ENCODE peak calls at places on chromosomes 5 and 9, in five cellular contexts. G is mesenchymal stem cell, V is fibroblast of lung, D is tibial artery, Z is psoas muscle. Q is an unnamed sample.
A peak's percentile ranks its signal among the peaks of the same experiment; 100 is the strongest.

GRCh38 chr9:78860806-78861475 is 564.0 kb downstream of the PSAT1 start:
- DNase-seq in Z (no peak), V (peak; percentile 67), G (no peak), D (no peak), Q (no peak)

GRCh38 chr5:67211926-67212325 is 15.3 kb upstream of the CD180 start:
- DNase-seq in G (peak; percentile 81), V (peak; percentile 71), D (no peak), Z (no peak), Q (no peak)

GRCh38 chr5:105573575-105573974 is 2011.0 kb upstream of the NUDT12 start:
- DNase-seq in G (peak; percentile 11), D (no peak), Z (no peak), V (no peak), Q (no peak)

GRCh38 chr5:94376672-94377345 is 241.6 kb downstream of the KIAA0825 start:
- DNase-seq in G (no peak), Z (no peak), V (no peak), D (no peak), Q (no peak)

GRCh38 chr5:87300744-87301143 is 33.1 kb downstream of the RASA1 start:
- DNase-seq in G (peak; percentile 94), V (peak; percentile 84), D (no peak), Z (no peak), Q (no peak)

GRCh38 chr5:124810420-124810819 is 64.0 kb upstream of the ZNF608 start:
- DNase-seq in D (no peak), G (no peak), V (no peak), Z (no peak), Q (no peak)

GRCh38 chr5:71873202-71873601 is 154.1 kb downstream of the CARTPT start:
- DNase-seq in V (no peak), D (no peak), G (no peak), Z (no peak), Q (no peak)

GRCh38 chr5:66367814-66368541 is 223.9 kb downstream of the SREK1 start:
- DNase-seq in D (no peak), V (no peak), Z (no peak), G (no peak), Q (no peak)

GRCh38 chr5:167797933-167798332 is 493.5 kb upstream of the WWC1 start:
- DNase-seq in D (no peak), G (peak; percentile 14), V (no peak), Z (no peak), Q (no peak)

GRCh38 chr5:1016036-1016435 is 7.4 kb downstream of the NKD2 start:
- DNase-seq in D (no peak), Z (peak; percentile 12), G (no peak), V (no peak), Q (peak; percentile 62)

GRCh38 chr5:17448877-17449276 is 49.2 kb upstream of the TAF11L2 start:
- DNase-seq in D (no peak), G (peak; percentile 2), V (no peak), Z (no peak), Q (no peak)

GRCh38 chr5:178831049-178831448 is 28.7 kb upstream of the ZNF354B start:
- DNase-seq in V (no peak), G (no peak), Z (no peak), D (no peak), Q (no peak)

GRCh38 chr5:175590471-175590881 is 67.4 kb upstream of the HRH2 start:
- DNase-seq in V (peak; percentile 3), G (peak; percentile 92), Z (no peak), D (no peak), Q (no peak)

GRCh38 chr5:165029471-165029870 is 1524.1 kb downstream of the MAT2B start:
- DNase-seq in G (peak; percentile 75), Z (no peak), D (peak; percentile 30), V (peak; percentile 38), Q (no peak)

GRCh38 chr5:13831236-13831810 is 113.2 kb downstream of the DNAH5 start:
- DNase-seq in Z (no peak), D (no peak), G (peak; percentile 26), V (no peak), Q (no peak)

GRCh38 chr9:120571443-120572257 is 8.3 kb downstream of the CDK5RAP2 start:
- DNase-seq in V (peak; percentile 83), Z (peak; percentile 68), D (peak; percentile 34), G (no peak), Q (peak; percentile 87)

GRCh38 chr9:2810424-2811075 is 33.3 kb downstream of the PUM3 start:
- DNase-seq in D (no peak), G (peak; percentile 30), V (no peak), Z (no peak), Q (no peak)

GRCh38 chr5:141994737-141995136 is 18.1 kb downstream of the GNPDA1 start:
- DNase-seq in G (no peak), Z (no peak), D (no peak), V (no peak), Q (no peak)

GRCh38 chr5:132779961-132780360 is 2.9 kb upstream of the SEPTIN8 start:
- DNase-seq in D (no peak), G (no peak), Z (no peak), V (no peak), Q (no peak)

GRCh38 chr5:53249529-53249928 is 140.0 kb upstream of the MOCS2 start:
- DNase-seq in V (peak; percentile 96), D (peak; percentile 25), Z (peak; percentile 13), G (peak; percentile 87), Q (peak; percentile 78)

GRCh38 chr5:149240354-149240998 is 31.2 kb upstream of the AFAP1L1 start:
- DNase-seq in D (no peak), Z (no peak), G (no peak), V (no peak), Q (peak; percentile 77)

GRCh38 chr5:170200876-170201275 is 31.9 kb upstream of the C5orf58 start:
- DNase-seq in Z (no peak), D (no peak), V (no peak), G (no peak), Q (no peak)

GRCh38 chr5:175689147-175689991 is 31.5 kb downstream of the HRH2 start:
- DNase-seq in D (peak; percentile 78), G (no peak), V (no peak), Z (peak; percentile 58), Q (peak; percentile 81)

GRCh38 chr9:113579270-113580040 is 115.9 kb downstream of the RGS3 start:
- DNase-seq in Z (no peak), G (peak; percentile 71), D (peak; percentile 63), V (no peak), Q (no peak)

GRCh38 chr5:179225387-179225786 is 119.9 kb downstream of the ADAMTS2 start:
- DNase-seq in V (no peak), G (no peak), Z (no peak), D (no peak), Q (peak; percentile 64)

GRCh38 chr5:142170254-142170953 is 61.8 kb downstream of the NDFIP1 start:
- DNase-seq in V (no peak), D (no peak), Z (no peak), G (no peak), Q (no peak)

GRCh38 chr5:77101298-77101697 is 14.2 kb upstream of the ZBED3 start:
- DNase-seq in Z (no peak), D (no peak), V (peak; percentile 44), G (no peak), Q (no peak)
- H3K27ac ChIP-seq in Z (no peak overlapping the region), D (no peak overlapping the region), V (no peak overlapping the region), G (no peak overlapping the region), Q (no peak overlapping the region)

DNA sequence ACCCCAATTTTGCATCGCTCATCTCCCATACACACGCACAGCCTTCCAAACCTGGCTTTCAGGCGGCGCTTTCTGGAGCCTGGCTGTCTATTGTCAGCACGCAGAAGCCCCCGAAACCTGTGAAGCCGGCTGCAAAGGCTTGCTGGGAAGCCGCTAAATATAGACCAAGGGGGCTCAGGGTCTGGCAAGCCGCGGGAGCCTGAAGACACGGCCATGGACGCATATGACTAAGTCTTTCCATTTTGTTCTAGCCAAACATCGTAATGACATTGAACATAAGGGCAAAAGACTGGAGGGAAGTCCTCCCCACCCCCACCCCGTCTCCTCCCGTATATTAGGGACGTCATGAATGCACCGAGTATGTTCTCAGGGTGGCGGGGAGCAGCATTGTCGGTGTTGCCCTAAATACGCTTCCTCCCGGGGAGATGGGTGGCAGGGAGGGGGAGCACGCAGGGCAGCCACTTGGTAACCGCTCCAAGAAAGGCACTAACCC is 1.1 kb downstream of the CTNND2 start:
- DNase-seq in D (no peak), Z (no peak), G (peak; percentile 31), V (no peak), Q (no peak)
- H3K4me3 ChIP-seq in D (no peak overlapping the region), Z (no peak overlapping the region), G (no peak overlapping the region), V (no peak overlapping the region), Q (no peak overlapping the region)

GRCh38 chr5:173739741-173740140 is 123.3 kb upstream of the BOD1 start:
- DNase-seq in Z (no peak), D (no peak), G (no peak), V (no peak), Q (no peak)

GRCh38 chr5:173742432-173742816 is 126.0 kb upstream of the BOD1 start:
- DNase-seq in D (no peak), Z (no peak), G (no peak), V (no peak), Q (no peak)

GRCh38 chr5:173740400-173740799 is 124.0 kb upstream of the BOD1 start:
- DNase-seq in D (no peak), G (no peak), V (no peak), Z (no peak), Q (no peak)

GRCh38 chr5:173743641-173744343 is 127.3 kb upstream of the BOD1 start:
- DNase-seq in D (no peak), Z (no peak), G (no peak), V (no peak), Q (no peak)

DNA sequence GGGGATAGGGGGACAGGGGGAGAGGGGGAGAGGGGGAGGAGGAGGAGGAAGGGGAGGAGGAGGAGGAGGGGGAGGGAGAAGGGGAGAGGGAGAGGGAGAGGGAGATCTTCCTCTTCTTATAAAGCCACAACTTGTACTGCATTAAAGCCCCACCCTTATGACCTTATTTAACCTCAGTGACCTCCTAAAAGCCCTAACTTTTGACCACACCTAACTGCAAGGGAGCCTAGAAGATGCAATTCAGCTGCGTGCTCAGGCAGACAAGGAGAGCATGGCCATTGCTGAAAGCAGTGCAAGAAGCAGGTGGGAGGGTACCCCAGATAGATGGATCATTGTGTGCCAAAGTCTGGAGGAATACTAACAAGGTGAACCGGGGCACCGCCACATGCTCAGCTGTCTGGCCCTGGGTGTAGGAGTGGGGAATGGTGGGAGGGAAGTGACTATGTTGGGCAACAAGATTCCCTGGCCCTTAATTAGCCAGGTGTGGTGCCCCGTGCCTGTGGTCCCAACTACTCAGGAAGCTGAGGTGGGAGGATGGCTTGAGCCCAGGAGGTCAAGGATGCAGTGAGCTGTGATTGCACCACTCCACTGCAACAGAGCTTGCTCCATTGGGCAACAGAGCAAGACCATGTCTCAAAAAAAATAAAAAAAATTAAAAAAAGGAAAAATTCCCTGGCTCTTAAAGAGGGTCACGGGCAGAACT is 125.4 kb upstream of the BOD1 start:
- DNase-seq in Z (no peak), G (no peak), V (no peak), D (no peak), Q (no peak)
- H3K4me1 ChIP-seq in Z (peaks cover 11% of the 10 kb centered on the region), G (peaks cover 10% of the 10 kb centered on the region), V (no peaks in the 10 kb centered on the region), D (no peaks in the 10 kb centered on the region), Q (no peaks in the 10 kb centered on the region)

DNA sequence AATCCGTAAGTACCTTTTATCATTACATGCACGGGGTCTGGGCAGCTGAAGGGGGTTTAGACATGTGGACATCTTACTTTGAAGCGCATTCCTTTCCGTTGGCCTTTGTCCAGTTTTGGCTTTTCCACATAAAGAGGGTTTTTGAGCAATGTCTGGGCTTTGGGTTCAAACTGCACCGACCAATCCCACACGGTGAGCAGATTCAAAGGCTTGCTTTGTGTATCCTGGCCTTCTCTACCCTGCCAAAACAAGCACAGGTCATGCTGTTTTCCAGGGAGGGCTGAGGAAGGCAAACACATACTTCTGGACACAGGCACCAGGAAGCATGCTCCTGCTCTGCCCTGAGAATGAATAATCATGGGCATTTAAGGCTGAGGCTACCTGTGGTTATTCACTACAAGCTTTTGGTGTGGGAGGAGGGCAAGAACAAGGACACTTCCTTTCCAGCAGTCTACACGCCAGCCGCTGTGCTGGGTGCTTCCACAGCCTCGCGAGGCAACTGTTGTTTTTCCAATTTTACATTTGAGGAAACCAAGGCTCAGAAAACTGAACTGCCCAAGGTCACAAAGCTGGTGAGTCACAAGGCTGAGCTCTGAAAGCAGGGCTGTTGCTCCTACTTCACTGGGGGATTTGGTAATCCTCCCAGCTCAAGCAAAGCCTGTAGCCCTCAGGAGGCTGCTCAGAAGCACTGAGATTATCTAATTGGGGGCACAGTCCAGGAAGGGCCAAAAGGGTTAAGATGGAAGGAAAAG is 59.8 kb upstream of the GOLPH3 start:
- DNase-seq in Z (no peak), D (no peak), G (peak; percentile 57), V (peak; percentile 61), Q (peak; percentile 55)
- H3K27ac ChIP-seq in Z (no peak overlapping the region), D (peak overlapping the region; percentile 58), G (peak overlapping the region; percentile 64), V (no peak overlapping the region), Q (no peak overlapping the region)

Q was measured in aorta.